ENCODE peak calls at places on chromosomes 2 and 18, in ten cellular contexts. W is CD8-positive, alpha-beta memory T cell; B is ovary; N is psoas muscle; X is transverse colon; Y is mucosa of descending colon; R is right lobe of liver; I is IMR-90; E is pancreas; K is hepatocyte. G is an unnamed sample.

GRCh38 chr2:223760838-223761502 is 76.4 kb downstream of the AP1S3 start:
- DNase-seq in X (peak; percentile 24), N (no peak), W (peak; percentile 88), E (no peak), K (peak; percentile 64), B (no peak), R (peak; percentile 75), Y (peak; percentile 54), I (peak; percentile 89), G (peak; percentile 67)

GRCh38 chr18:77101410-77102245 is 31.0 kb downstream of the MBP start:
- DNase-seq in N (peak; percentile 93), R (peak; percentile 74), I (peak; percentile 97), X (peak; percentile 64), B (peak; percentile 84), Y (peak; percentile 83), K (peak; percentile 72), W (peak; percentile 63), E (no peak), G (peak; percentile 56)

GRCh38 chr18:5122270-5122669 is 74.8 kb downstream of the AKAIN1 start:
- DNase-seq in R (no peak), W (no peak), X (no peak), I (no peak), N (no peak), Y (no peak), E (no peak), B (no peak), K (peak; percentile 15), G (no peak)

GRCh38 chr18:9974279-9974915 is 60.6 kb downstream of the VAPA start:
- DNase-seq in Y (no peak), B (no peak), I (peak; percentile 65), X (no peak), N (no peak), E (no peak), K (no peak), W (no peak), R (no peak), G (no peak)

GRCh38 chr2:177489719-177490301 is 97.2 kb downstream of the AGPS start:
- DNase-seq in E (no peak), X (no peak), K (peak; percentile 55), Y (no peak), N (no peak), R (no peak), B (no peak), I (peak; percentile 49), W (no peak), G (peak; percentile 2)

GRCh38 chr2:68357608-68358337 is 7.3 kb upstream of the PLEK start:
- DNase-seq in N (peak; percentile 45), B (no peak), K (peak; percentile 21), I (peak; percentile 58), R (no peak), W (no peak), E (peak; percentile 23), X (peak; percentile 33), Y (no peak), G (no peak)

GRCh38 chr2:215931256-215931903 is 82.0 kb downstream of the MREG start:
- DNase-seq in N (no peak), K (peak; percentile 82), X (peak; percentile 58), W (peak; percentile 54), I (peak; percentile 83), E (peak; percentile 14), R (no peak), B (peak; percentile 31), Y (no peak), G (peak; percentile 74)

GRCh38 chr2:118492335-118492734 is 355.1 kb downstream of the EN1 start:
- DNase-seq in I (peak; percentile 37), E (no peak), K (peak; percentile 18), W (no peak), N (no peak), R (no peak), B (no peak), X (no peak), Y (no peak), G (no peak)

GRCh38 chr18:8235916-8236315 is 373.3 kb upstream of the RAB12 start:
- DNase-seq in R (no peak), N (no peak), E (no peak), Y (no peak), B (no peak), K (no peak), I (no peak), W (no peak), X (no peak), G (no peak)

GRCh38 chr2:239264838-239265651 is 135.8 kb downstream of the HDAC4 start:
- DNase-seq in I (peak; percentile 61), E (no peak), W (peak; percentile 79), X (peak; percentile 42), R (peak; percentile 41), K (peak; percentile 70), B (no peak), Y (no peak), N (peak; percentile 58), G (peak; percentile 83)

GRCh38 chr2:13006829-13007715 is 290.3 kb downstream of the TRIB2 start:
- DNase-seq in X (peak; percentile 48), E (peak; percentile 36), N (no peak), K (peak; percentile 85), I (peak; percentile 65), W (peak; percentile 66), B (peak; percentile 58), R (peak; percentile 29), Y (no peak), G (peak; percentile 67)

GRCh38 chr18:35203001-35203553 is 37.8 kb upstream of the ZNF397 start:
- DNase-seq in W (no peak), Y (no peak), N (no peak), I (no peak), K (no peak), X (no peak), R (no peak), E (no peak), B (no peak), G (no peak)

DNA sequence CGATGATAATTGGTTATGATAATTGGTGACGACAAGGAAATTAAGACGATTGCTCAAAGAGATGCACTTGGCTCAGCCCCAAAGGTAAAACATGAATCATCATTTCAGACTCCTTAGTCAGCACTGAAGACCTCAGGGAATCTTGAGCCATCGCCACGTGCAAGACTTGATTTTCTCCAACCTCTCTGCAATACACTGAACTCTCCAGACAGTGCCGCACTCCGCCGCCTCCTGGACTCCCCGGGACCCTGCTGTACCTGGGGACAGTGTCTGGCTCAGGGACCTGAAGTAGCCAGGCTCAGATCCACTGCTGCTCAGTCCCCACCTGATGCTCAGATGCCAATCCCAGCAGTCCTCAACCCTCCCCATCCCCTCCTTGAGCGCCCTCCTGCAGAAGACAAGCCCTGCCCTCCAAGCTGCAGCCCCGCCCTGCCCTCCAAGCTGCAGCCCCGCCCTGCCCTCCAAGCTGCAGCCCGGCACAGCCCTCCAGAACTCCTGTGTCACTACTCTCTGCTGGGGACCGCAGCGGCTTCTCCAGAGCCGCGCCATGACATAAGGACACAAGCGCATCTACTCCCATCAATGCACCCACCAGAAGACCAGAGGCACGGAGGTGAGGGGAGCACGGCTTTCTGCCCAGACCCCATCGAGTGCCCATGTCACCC is 1.1 kb downstream of the TMEM18 start:
- DNase-seq in X (peak; percentile 46), W (no peak), K (peak; percentile 87), R (no peak), B (peak; percentile 64), N (peak; percentile 73), I (peak; percentile 91), Y (no peak), E (peak; percentile 47), G (no peak)
- H3K4me1 ChIP-seq in X (peaks cover 21% of the 10 kb centered on the region), W (peaks cover 23% of the 10 kb centered on the region), K (peaks cover 9% of the 10 kb centered on the region), R (no peaks in the 10 kb centered on the region), B (peaks cover 7% of the 10 kb centered on the region), N (peaks cover 15% of the 10 kb centered on the region), I (peaks cover 19% of the 10 kb centered on the region), Y (peaks cover 6% of the 10 kb centered on the region), E (no peaks in the 10 kb centered on the region), G (peaks cover 9% of the 10 kb centered on the region)

DNA sequence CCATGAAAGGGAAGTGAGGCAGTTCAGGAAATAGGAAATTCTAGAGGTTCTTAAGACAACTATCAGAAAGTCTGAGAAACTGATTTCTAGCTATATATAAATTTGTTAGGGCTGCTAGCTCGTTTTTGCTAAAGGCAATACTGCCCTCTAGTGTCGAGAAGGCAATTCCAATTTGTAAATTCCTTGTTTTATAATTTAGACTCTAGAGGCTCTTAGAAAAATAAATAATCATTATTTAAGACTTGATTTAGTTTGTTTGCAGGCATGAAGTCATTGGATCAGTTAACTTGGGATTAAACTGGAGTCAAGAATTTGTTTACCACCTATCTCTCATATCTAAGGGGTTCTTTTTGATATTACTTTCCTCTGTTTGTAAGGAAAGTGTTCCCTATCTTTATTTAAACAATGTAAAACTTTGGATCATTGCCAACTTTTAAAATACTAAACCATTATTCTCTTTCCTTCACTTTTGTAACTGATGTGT is 66.2 kb downstream of the ACVR2A start:
- DNase-seq in B (no peak), K (peak; percentile 82), R (no peak), I (peak; percentile 77), N (no peak), W (peak; percentile 44), X (no peak), E (peak; percentile 8), Y (no peak), G (peak; percentile 58)
- H3K9me3 ChIP-seq in B (no peaks in the 10 kb centered on the region), K (no peaks in the 10 kb centered on the region), R (no peaks in the 10 kb centered on the region), I (no peaks in the 10 kb centered on the region), N (no peaks in the 10 kb centered on the region), W (no peaks in the 10 kb centered on the region), X (no peaks in the 10 kb centered on the region), E (no peaks in the 10 kb centered on the region), Y (no peaks in the 10 kb centered on the region), G (no peaks in the 10 kb centered on the region)

GRCh38 chr2:96344011-96344410 is 8.4 kb downstream of the NCAPH start:
- DNase-seq in X (peak; percentile 39), Y (no peak), N (no peak), I (peak; percentile 73), W (peak; percentile 80), R (no peak), E (no peak), K (no peak), B (no peak), G (peak; percentile 53)

GRCh38 chr2:96347395-96347794 is 11.8 kb downstream of the NCAPH start:
- DNase-seq in Y (no peak), X (no peak), B (no peak), W (no peak), N (no peak), K (no peak), R (no peak), E (no peak), I (no peak), G (no peak)

GRCh38 chr2:96342085-96342484 is 6.5 kb downstream of the NCAPH start:
- DNase-seq in Y (no peak), X (no peak), R (peak; percentile 73), N (no peak), K (peak; percentile 71), E (no peak), W (peak; percentile 83), I (peak; percentile 95), B (no peak), G (peak; percentile 58)

GRCh38 chr2:96345403-96345802 is 9.8 kb downstream of the NCAPH start:
- DNase-seq in B (no peak), K (no peak), N (no peak), I (no peak), Y (no peak), W (no peak), E (no peak), X (no peak), R (no peak), G (no peak)

GRCh38 chr2:96345868-96346452 is 10.4 kb downstream of the NCAPH start:
- DNase-seq in K (no peak), B (no peak), R (no peak), X (no peak), Y (no peak), N (no peak), I (no peak), W (no peak), E (no peak), G (no peak)
- H3K36me3 ChIP-seq in K (no peaks in the 10 kb centered on the region), B (no peaks in the 10 kb centered on the region), R (no peaks in the 10 kb centered on the region), X (no peaks in the 10 kb centered on the region), Y (no peaks in the 10 kb centered on the region), N (no peaks in the 10 kb centered on the region), I (peaks cover 8% of the 10 kb centered on the region), W (no peaks in the 10 kb centered on the region), E (no peaks in the 10 kb centered on the region), G (peaks cover 8% of the 10 kb centered on the region)

GRCh38 chr2:217106650-217107014 is 246.8 kb upstream of the TNP1 start:
- DNase-seq in Y (no peak), W (no peak), E (no peak), X (no peak), K (no peak), B (no peak), R (no peak), I (peak; percentile 65), N (no peak), G (no peak)
- H3K4me1 ChIP-seq in Y (no peaks in the 10 kb centered on the region), W (no peaks in the 10 kb centered on the region), E (no peaks in the 10 kb centered on the region), X (no peaks in the 10 kb centered on the region), K (peaks cover 4% of the 10 kb centered on the region), B (no peaks in the 10 kb centered on the region), R (no peaks in the 10 kb centered on the region), I (peaks cover 23% of the 10 kb centered on the region), N (peaks cover 24% of the 10 kb centered on the region), G (no peaks in the 10 kb centered on the region)

G was measured in CD4-positive, CD25-positive, alpha-beta regulatory T cell.